ENCODE peak calls at places on chromosome 18, in ten cellular contexts. B, T, U, H, P, S, D, C, R and E are unnamed samples.

GRCh38 chr18:49619792-49620191 is 57.9 kb downstream of the LIPG start:
- DNase-seq in B (peak; percentile 55), T (no peak), U (no peak), H (no peak), P (no peak), S (no peak), D (no peak), C (no peak), R (no peak), E (no peak)

GRCh38 chr18:26008619-26009018 is 81.8 kb downstream of the SS18 start:
- DNase-seq in B (no peak), T (no peak), U (no peak), H (no peak), P (no peak), S (no peak), D (no peak), C (no peak), R (no peak), E (no peak)

GRCh38 chr18:49225160-49225559 is 235.3 kb downstream of the DYM start:
- DNase-seq in B (peak; percentile 73), T (no peak), U (no peak), H (no peak), P (no peak), S (no peak), D (no peak), C (no peak), R (no peak), E (no peak)

GRCh38 chr18:34880882-34881852 is 160.0 kb upstream of the MAPRE2 start:
- DNase-seq in B (no peak), T (no peak), U (no peak), H (no peak), P (no peak), S (no peak), D (no peak), C (peak; percentile 41), R (no peak), E (no peak)

GRCh38 chr18:9333441-9334350 is 877 bp upstream of the TWSG1 start:
- DNase-seq in B (no peak), T (peak; percentile 25), U (peak; percentile 43), H (peak; percentile 7), P (no peak), S (no peak), D (peak; percentile 31), C (no peak), R (no peak), E (no peak)

GRCh38 chr18:21739604-21740473 is 753 bp upstream of the MIB1 start:
- DNase-seq in B (peak; percentile 11), T (no peak), U (no peak), H (no peak), P (no peak), S (no peak), D (no peak), C (no peak), R (no peak), E (no peak)

GRCh38 chr18:22604390-22604985 is 186.8 kb upstream of the CTAGE1 start:
- DNase-seq in B (no peak), T (no peak), U (no peak), H (no peak), P (no peak), S (no peak), D (no peak), C (no peak), R (peak; percentile 25), E (no peak)

GRCh38 chr18:23259701-23260661 is 124.7 kb downstream of the CABLES1 start:
- DNase-seq in B (peak; percentile 83), T (peak; percentile 33), U (peak; percentile 25), H (no peak), P (no peak), S (no peak), D (no peak), C (no peak), R (peak; percentile 30), E (no peak)

GRCh38 chr18:52339891-52340371 is at the start of gene DCC:
- DNase-seq in B (peak; percentile 55), T (peak; percentile 52), U (no peak), H (no peak), P (no peak), S (peak; percentile 78), D (no peak), C (peak; percentile 77), R (no peak), E (no peak)

GRCh38 chr18:55287935-55288868 is 299.8 kb downstream of the TCF4 start:
- DNase-seq in B (no peak), T (no peak), U (no peak), H (no peak), P (no peak), S (no peak), D (no peak), C (no peak), R (no peak), E (no peak)

GRCh38 chr18:49966090-49966489 is 152.8 kb upstream of the ACAA2 start:
- DNase-seq in B (no peak), T (no peak), U (no peak), H (no peak), P (no peak), S (no peak), D (no peak), C (no peak), R (no peak), E (no peak)

GRCh38 chr18:75167759-75168211 is 41.2 kb downstream of the PTGR3 start:
- DNase-seq in B (no peak), T (no peak), U (no peak), H (no peak), P (no peak), S (no peak), D (no peak), C (no peak), R (no peak), E (no peak)